ENCODE peak calls at places on chromosomes 3 and 15, in seven cellular contexts. Q is lower lobe of right lung, E is HFF-Myc, X is neural progenitor cell, K is GM12865, A is left ventricle myocardium inferior, F is fibroblast of mammary gland. M is an unnamed sample.

GRCh38 chr15:91911878-91912277 is 58.4 kb downstream of the SLCO3A1 start:
- DNase-seq in Q (no peak), E (no peak), X (no peak), K (no peak), A (no peak), F (no peak), M (no peak)

GRCh38 chr15:77002436-77002835 is 7.5 kb downstream of the PSTPIP1 start:
- DNase-seq in Q (peak; percentile 37), E (no peak), X (no peak), K (peak; percentile 49), A (no peak), F (no peak), M (no peak)

GRCh38 chr15:69045810-69046209 is 31.3 kb downstream of the NOX5 start:
- DNase-seq in Q (no peak), E (no peak), X (peak; percentile 60), K (no peak), A (no peak), F (no peak), M (no peak)

GRCh38 chr3:146470424-146470990 is 1.1 kb upstream of the PLSCR2 start:
- DNase-seq in Q (no peak), E (no peak), X (no peak), K (no peak), A (no peak), F (no peak), M (no peak)

GRCh38 chr3:151393146-151393831 is 8.7 kb upstream of the P2RY12 start:
- DNase-seq in Q (no peak), E (no peak), X (no peak), K (no peak), A (no peak), F (no peak), M (no peak)

GRCh38 chr3:45084820-45085816 is 59.0 kb downstream of the CLEC3B start:
- DNase-seq in Q (no peak), E (no peak), X (no peak), K (no peak), A (no peak), F (peak; percentile 97), M (no peak)

GRCh38 chr3:134666885-134667284 is 16.1 kb upstream of the KY start:
- DNase-seq in Q (no peak), E (no peak), X (no peak), K (no peak), A (no peak), F (no peak), M (no peak)

GRCh38 chr3:146322216-146322615 is 71.3 kb upstream of the PLSCR4 start:
- DNase-seq in Q (no peak), E (no peak), X (no peak), K (no peak), A (no peak), F (no peak), M (no peak)

GRCh38 chr3:158470944-158471638 is 99.9 kb upstream of the MLF1 start:
- DNase-seq in Q (no peak), E (peak; percentile 22), X (no peak), K (no peak), A (no peak), F (peak; percentile 89), M (no peak)

GRCh38 chr15:40344631-40345120 is 3.9 kb upstream of the CCDC9B start:
- DNase-seq in Q (peak; percentile 76), E (no peak), X (peak; percentile 72), K (peak; percentile 72), A (no peak), F (peak; percentile 63), M (peak; percentile 58)

GRCh38 chr3:141128126-141128777 is 77.1 kb downstream of the SPSB4 start:
- DNase-seq in Q (no peak), E (no peak), X (no peak), K (no peak), A (no peak), F (no peak), M (no peak)

GRCh38 chr15:68729789-68730201 is 90.9 kb downstream of the ANP32A start:
- DNase-seq in Q (no peak), E (no peak), X (no peak), K (no peak), A (peak; percentile 46), F (peak; percentile 17), M (no peak)

GRCh38 chr15:31020542-31020941 is 29.1 kb upstream of the MTMR10 start:
- DNase-seq in Q (no peak), E (no peak), X (no peak), K (no peak), A (no peak), F (no peak), M (no peak)

GRCh38 chr15:43360821-43361220 is 10.0 kb downstream of the ZSCAN29 start:
- DNase-seq in Q (no peak), E (no peak), X (no peak), K (no peak), A (no peak), F (no peak), M (no peak)
- H3K4me3 ChIP-seq in Q (no peak overlapping the region), E (no peak overlapping the region), X (peak overlapping the region; percentile 2), K (no peak overlapping the region), A (no peak overlapping the region), F (no peak overlapping the region), M (no peak overlapping the region)

DNA sequence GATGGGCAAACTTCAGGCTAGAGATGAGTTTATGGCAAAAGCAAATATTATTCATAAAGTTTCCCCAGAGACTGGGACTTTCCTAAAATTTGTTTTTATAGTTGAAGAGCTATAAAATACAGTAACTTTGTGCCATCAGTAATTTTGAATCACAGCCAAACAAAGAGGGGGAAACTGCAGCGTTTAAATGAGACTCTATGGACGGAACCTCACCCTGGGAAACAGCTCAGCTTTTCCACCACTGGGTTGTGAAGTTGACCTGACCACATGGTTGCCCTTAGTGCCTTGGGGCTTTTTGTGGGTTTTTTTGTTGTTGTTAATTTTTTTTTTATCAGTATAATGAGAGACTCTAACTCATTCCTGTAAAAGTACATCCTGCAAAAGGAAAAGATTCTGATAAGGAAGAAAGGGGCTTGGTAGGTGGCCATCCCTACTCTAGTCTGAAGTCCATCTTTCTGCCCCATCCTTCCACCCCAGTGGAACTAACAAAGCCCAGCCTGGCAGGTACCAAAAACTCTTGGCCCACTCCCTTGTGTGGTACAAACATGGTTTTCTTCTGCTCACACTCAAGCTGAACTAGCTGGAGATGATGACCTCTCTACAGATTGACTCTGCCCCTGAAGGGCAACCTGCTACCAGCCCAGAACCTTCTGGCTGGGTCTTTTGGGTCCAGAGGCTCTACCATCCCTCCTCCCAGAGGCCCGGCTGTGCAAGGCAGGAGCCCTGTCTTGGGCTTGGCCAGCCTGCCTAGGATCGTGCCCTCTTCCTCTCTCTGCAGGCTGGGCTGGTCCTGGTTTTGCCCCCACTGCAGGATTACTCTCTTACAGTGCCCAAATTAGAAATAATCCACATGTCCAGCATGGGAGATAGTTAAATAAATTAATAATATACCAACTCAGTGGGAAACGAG is 41.2 kb downstream of the RLBP1 start:
- DNase-seq in Q (no peak), E (no peak), X (no peak), K (peak; percentile 68), A (no peak), F (no peak), M (no peak)
- H3K4me3 ChIP-seq in Q (no peak overlapping the region), E (no peak overlapping the region), X (no peak overlapping the region), K (no peak overlapping the region), A (no peak overlapping the region), F (no peak overlapping the region), M (no peak overlapping the region)

GRCh38 chr15:81573098-81573746 is 199.2 kb upstream of the TMC3 start:
- DNase-seq in Q (no peak), E (no peak), X (no peak), K (peak; percentile 2), A (no peak), F (no peak), M (peak; percentile 25)
- H3K4me3 ChIP-seq in Q (no peak overlapping the region), E (no peak overlapping the region), X (no peak overlapping the region), K (no peak overlapping the region), A (no peak overlapping the region), F (no peak overlapping the region), M (no peak overlapping the region)

GRCh38 chr15:84881520-84881830 is 3.0 kb upstream of the SLC28A1 start:
- DNase-seq in Q (no peak), E (no peak), X (no peak), K (no peak), A (no peak), F (no peak), M (no peak)

GRCh38 chr15:84883433-84883832 is 1.0 kb upstream of the SLC28A1 start:
- DNase-seq in Q (no peak), E (no peak), X (no peak), K (no peak), A (no peak), F (no peak), M (no peak)

GRCh38 chr15:84886211-84886983 is 1.9 kb downstream of the SLC28A1 start:
- DNase-seq in Q (no peak), E (no peak), X (no peak), K (no peak), A (no peak), F (no peak), M (no peak)

GRCh38 chr15:84886984-84887299 is 2.5 kb downstream of the SLC28A1 start:
- DNase-seq in Q (no peak), E (no peak), X (no peak), K (no peak), A (no peak), F (no peak), M (no peak)

GRCh38 chr15:84883916-84884781 is at the start of gene SLC28A1:
- DNase-seq in Q (no peak), E (no peak), X (no peak), K (no peak), A (no peak), F (no peak), M (no peak)
- H3K4me3 ChIP-seq in Q (no peak within 1 kb of the TSS), E (no peak within 1 kb of the TSS), X (no peak within 1 kb of the TSS), K (no peak within 1 kb of the TSS), A (no peak within 1 kb of the TSS), F (no peak within 1 kb of the TSS), M (no peak within 1 kb of the TSS)